ENCODE peak calls at places on chromosomes 2 and 18, in six cellular contexts. One of them, this sample, is unnamed.
A peak's percentile ranks its signal among the peaks of the same experiment; 100 is the strongest.

GRCh38 chr2:14011186-14011585 is 621.3 kb upstream of the LRATD1 start:
- DNase-seq in cardiac fibroblast: no peak
- DNase-seq in AG09319: no peak
- DNase-seq in psoas muscle: no peak
- DNase-seq in thyroid gland: no peak
- DNase-seq in WTC11: no peak
- DNase-seq in this sample: no peak

GRCh38 chr2:165791811-165792454 is 2.1 kb downstream of the GALNT3 start:
- DNase-seq in cardiac fibroblast: peak; percentile 42
- DNase-seq in AG09319: no peak
- DNase-seq in psoas muscle: no peak
- DNase-seq in thyroid gland: no peak
- DNase-seq in WTC11: no peak
- DNase-seq in this sample: no peak

GRCh38 chr18:45412577-45412976 is 202.7 kb upstream of the SLC14A2 start:
- DNase-seq in cardiac fibroblast: no peak
- DNase-seq in AG09319: no peak
- DNase-seq in psoas muscle: no peak
- DNase-seq in thyroid gland: no peak
- DNase-seq in WTC11: no peak
- DNase-seq in this sample: no peak

GRCh38 chr2:85539361-85540130 is 578 bp downstream of the MAT2A start:
- DNase-seq in cardiac fibroblast: peak; percentile 65
- DNase-seq in AG09319: no peak
- DNase-seq in psoas muscle: peak; percentile 79
- DNase-seq in thyroid gland: peak; percentile 63
- DNase-seq in WTC11: peak; percentile 48
- DNase-seq in this sample: peak; percentile 86

GRCh38 chr2:173667415-173667814 is 297.8 kb downstream of the SP3 start:
- DNase-seq in cardiac fibroblast: peak; percentile 22
- DNase-seq in AG09319: no peak
- DNase-seq in psoas muscle: no peak
- DNase-seq in thyroid gland: no peak
- DNase-seq in WTC11: no peak
- DNase-seq in this sample: no peak

GRCh38 chr2:118803012-118803411 is 44.4 kb downstream of the EN1 start:
- DNase-seq in cardiac fibroblast: no peak
- DNase-seq in AG09319: no peak
- DNase-seq in psoas muscle: no peak
- DNase-seq in thyroid gland: no peak
- DNase-seq in WTC11: no peak
- DNase-seq in this sample: no peak

GRCh38 chr2:45932278-45932975 is 281.0 kb downstream of the PRKCE start:
- DNase-seq in cardiac fibroblast: peak; percentile 84
- DNase-seq in AG09319: no peak
- DNase-seq in psoas muscle: no peak
- DNase-seq in thyroid gland: no peak
- DNase-seq in WTC11: no peak
- DNase-seq in this sample: no peak

GRCh38 chr2:174656035-174656434 is 58.4 kb upstream of the WIPF1 start:
- DNase-seq in cardiac fibroblast: no peak
- DNase-seq in AG09319: no peak
- DNase-seq in psoas muscle: no peak
- DNase-seq in thyroid gland: no peak
- DNase-seq in WTC11: no peak
- DNase-seq in this sample: no peak

GRCh38 chr18:2848145-2848878 is 1.5 kb downstream of the EMILIN2 start:
- DNase-seq in cardiac fibroblast: peak; percentile 12
- DNase-seq in AG09319: no peak
- DNase-seq in psoas muscle: no peak
- DNase-seq in thyroid gland: no peak
- DNase-seq in WTC11: no peak
- DNase-seq in this sample: no peak

GRCh38 chr2:156435392-156435724 is 821 bp upstream of the GPD2 start:
- DNase-seq in cardiac fibroblast: peak; percentile 14
- DNase-seq in AG09319: no peak
- DNase-seq in psoas muscle: no peak
- DNase-seq in thyroid gland: no peak
- DNase-seq in WTC11: no peak
- DNase-seq in this sample: no peak

GRCh38 chr18:9436176-9436575 is 39.1 kb upstream of the RALBP1 start:
- DNase-seq in cardiac fibroblast: no peak
- DNase-seq in AG09319: no peak
- DNase-seq in psoas muscle: no peak
- DNase-seq in thyroid gland: no peak
- DNase-seq in WTC11: no peak
- DNase-seq in this sample: peak; percentile 64

GRCh38 chr18:9437049-9437448 is 38.3 kb upstream of the RALBP1 start:
- DNase-seq in cardiac fibroblast: peak; percentile 63
- DNase-seq in AG09319: no peak
- DNase-seq in psoas muscle: peak; percentile 24
- DNase-seq in thyroid gland: no peak
- DNase-seq in WTC11: no peak
- DNase-seq in this sample: no peak

GRCh38 chr18:9433616-9434239 is 41.6 kb upstream of the RALBP1 start:
- DNase-seq in cardiac fibroblast: no peak
- DNase-seq in AG09319: no peak
- DNase-seq in psoas muscle: no peak
- DNase-seq in thyroid gland: no peak
- DNase-seq in WTC11: no peak
- DNase-seq in this sample: peak; percentile 38

GRCh38 chr18:9434240-9434701 is 41.0 kb upstream of the RALBP1 start:
- DNase-seq in cardiac fibroblast: no peak
- DNase-seq in AG09319: no peak
- DNase-seq in psoas muscle: no peak
- DNase-seq in thyroid gland: no peak
- DNase-seq in WTC11: peak; percentile 24
- DNase-seq in this sample: peak; percentile 80

DNA sequence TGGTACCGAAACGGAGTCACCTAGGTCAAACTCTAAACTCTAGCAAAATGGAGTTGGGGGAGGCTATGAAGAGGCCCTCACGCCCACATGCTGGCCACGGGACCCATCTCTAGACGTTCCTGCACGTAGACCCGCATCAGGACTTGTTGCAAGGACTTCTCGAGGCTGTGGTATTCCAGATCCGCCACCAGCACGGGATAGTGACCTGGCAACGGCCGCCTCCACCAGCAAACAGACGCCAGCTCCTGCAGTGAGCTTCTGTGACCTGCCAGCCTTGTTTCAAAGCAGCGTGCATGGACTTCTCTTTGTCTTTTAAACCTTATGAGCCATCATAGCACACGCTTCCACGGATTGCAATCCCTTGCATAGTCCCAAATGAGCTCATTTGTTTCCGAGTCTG is 40.3 kb upstream of the RALBP1 start:
- DNase-seq in cardiac fibroblast: no peak
- DNase-seq in AG09319: no peak
- DNase-seq in psoas muscle: no peak
- DNase-seq in thyroid gland: no peak
- DNase-seq in WTC11: no peak
- DNase-seq in this sample: peak; percentile 72
- TF ChIP-seq CTCF in cardiac fibroblast: no peak
- TF ChIP-seq CTCF in AG09319: no peak
- TF ChIP-seq CTCF in psoas muscle: no peak
- TF ChIP-seq CTCF in thyroid gland: no peak
- TF ChIP-seq CTCF in WTC11: no peak
- TF ChIP-seq CTCF in this sample: no peak

DNA sequence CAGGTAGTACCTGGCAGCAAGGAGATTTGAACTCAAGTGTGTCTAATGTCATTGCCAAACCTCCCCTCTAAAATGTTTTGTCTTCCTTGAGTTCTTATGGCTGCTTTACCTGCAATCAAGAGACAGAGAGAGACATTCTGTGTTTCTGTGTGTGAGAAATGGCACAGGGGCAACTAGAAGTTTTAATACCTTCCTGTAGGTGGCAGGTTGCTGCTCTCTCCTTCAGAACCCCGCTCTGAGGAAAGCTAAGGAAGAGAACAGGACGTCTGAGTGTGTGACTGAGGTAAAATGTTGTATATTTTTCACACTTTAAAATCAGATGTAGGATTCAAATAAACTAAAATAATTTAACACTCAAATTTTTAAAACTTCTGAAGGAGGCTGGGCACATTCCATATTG is 19.2 kb downstream of the DTNA start:
- DNase-seq in cardiac fibroblast: peak; percentile 57
- DNase-seq in AG09319: no peak
- DNase-seq in psoas muscle: no peak
- DNase-seq in thyroid gland: peak; percentile 38
- DNase-seq in WTC11: peak; percentile 45
- DNase-seq in this sample: no peak
- TF ChIP-seq CTCF in cardiac fibroblast: peak; percentile 67
- TF ChIP-seq CTCF in AG09319: peak; percentile 42
- TF ChIP-seq CTCF in psoas muscle: peak; percentile 51
- TF ChIP-seq CTCF in thyroid gland: peak; percentile 49
- TF ChIP-seq CTCF in WTC11: peak; percentile 31
- TF ChIP-seq CTCF in this sample: peak; percentile 65

GRCh38 chr2:212424090-212424489 is 114.5 kb downstream of the ERBB4 start:
- DNase-seq in cardiac fibroblast: peak; percentile 20
- DNase-seq in AG09319: no peak
- DNase-seq in psoas muscle: no peak
- DNase-seq in thyroid gland: no peak
- DNase-seq in WTC11: no peak
- DNase-seq in this sample: no peak

GRCh38 chr2:212427031-212427430 is 111.6 kb downstream of the ERBB4 start:
- DNase-seq in cardiac fibroblast: no peak
- DNase-seq in AG09319: no peak
- DNase-seq in psoas muscle: no peak
- DNase-seq in thyroid gland: no peak
- DNase-seq in WTC11: no peak
- DNase-seq in this sample: no peak

GRCh38 chr2:212416126-212416525 is 122.5 kb downstream of the ERBB4 start:
- DNase-seq in cardiac fibroblast: no peak
- DNase-seq in AG09319: no peak
- DNase-seq in psoas muscle: no peak
- DNase-seq in thyroid gland: no peak
- DNase-seq in WTC11: no peak
- DNase-seq in this sample: no peak

GRCh38 chr2:212423089-212423488 is 115.5 kb downstream of the ERBB4 start:
- DNase-seq in cardiac fibroblast: no peak
- DNase-seq in AG09319: no peak
- DNase-seq in psoas muscle: no peak
- DNase-seq in thyroid gland: no peak
- DNase-seq in WTC11: no peak
- DNase-seq in this sample: no peak

DNA sequence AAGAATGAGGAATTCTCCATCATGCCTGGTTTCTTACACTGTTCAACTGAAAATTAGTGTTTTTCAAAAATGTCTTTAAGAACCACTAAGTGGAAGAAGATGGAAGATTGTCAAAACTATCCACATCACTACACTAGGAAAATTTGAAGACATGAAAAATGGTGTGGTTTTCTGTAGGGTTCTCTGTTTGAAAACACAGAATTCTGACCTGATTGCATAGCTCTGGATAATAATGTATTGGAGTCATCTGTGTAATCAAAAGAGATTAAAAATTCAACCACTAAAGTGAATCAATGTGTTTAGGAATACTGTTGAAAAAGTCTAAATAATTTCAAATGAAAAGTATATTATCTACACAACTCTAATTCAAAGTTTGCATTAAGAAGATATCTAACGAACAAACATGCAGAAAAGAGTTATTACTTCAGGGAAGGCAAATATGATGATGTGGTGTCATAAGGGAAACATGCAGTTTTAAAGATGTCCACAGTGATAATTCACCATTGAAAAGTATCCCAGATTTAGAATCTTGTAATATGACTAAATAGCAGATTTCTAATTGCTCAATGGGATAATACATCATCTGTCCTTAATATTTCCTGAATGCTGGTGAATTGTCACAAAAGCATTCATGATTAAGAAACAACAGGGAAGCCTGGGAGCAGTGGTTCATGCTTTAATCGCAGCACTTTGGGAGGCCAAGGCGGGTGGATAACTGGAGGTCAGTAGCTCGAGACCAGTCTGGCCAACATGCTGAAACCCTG is 116.8 kb downstream of the ERBB4 start:
- DNase-seq in cardiac fibroblast: peak; percentile 59
- DNase-seq in AG09319: peak; percentile 25
- DNase-seq in psoas muscle: no peak
- DNase-seq in thyroid gland: no peak
- DNase-seq in WTC11: no peak
- DNase-seq in this sample: no peak
- TF ChIP-seq CTCF in cardiac fibroblast: no peak
- TF ChIP-seq CTCF in AG09319: no peak
- TF ChIP-seq CTCF in psoas muscle: no peak
- TF ChIP-seq CTCF in thyroid gland: no peak
- TF ChIP-seq CTCF in WTC11: no peak
- TF ChIP-seq CTCF in this sample: no peak

GRCh38 chr18:47263828-47264314 is 12.4 kb upstream of the SKOR2 start:
- DNase-seq in cardiac fibroblast: no peak
- DNase-seq in AG09319: no peak
- DNase-seq in psoas muscle: no peak
- DNase-seq in thyroid gland: no peak
- DNase-seq in WTC11: peak; percentile 45
- DNase-seq in this sample: no peak

GRCh38 chr18:47261902-47262301 is 10.4 kb upstream of the SKOR2 start:
- DNase-seq in cardiac fibroblast: no peak
- DNase-seq in AG09319: no peak
- DNase-seq in psoas muscle: no peak
- DNase-seq in thyroid gland: no peak
- DNase-seq in WTC11: no peak
- DNase-seq in this sample: no peak

GRCh38 chr18:47262397-47263196 is 11.1 kb upstream of the SKOR2 start:
- DNase-seq in cardiac fibroblast: no peak
- DNase-seq in AG09319: no peak
- DNase-seq in psoas muscle: no peak
- DNase-seq in thyroid gland: no peak
- DNase-seq in WTC11: peak; percentile 12
- DNase-seq in this sample: no peak

GRCh38 chr18:47265197-47265596 is 13.7 kb upstream of the SKOR2 start:
- DNase-seq in cardiac fibroblast: peak; percentile 64
- DNase-seq in AG09319: no peak
- DNase-seq in psoas muscle: no peak
- DNase-seq in thyroid gland: no peak
- DNase-seq in WTC11: no peak
- DNase-seq in this sample: no peak

GRCh38 chr18:47263197-47263827 is 11.9 kb upstream of the SKOR2 start:
- DNase-seq in cardiac fibroblast: peak; percentile 19
- DNase-seq in AG09319: no peak
- DNase-seq in psoas muscle: no peak
- DNase-seq in thyroid gland: no peak
- DNase-seq in WTC11: peak; percentile 79
- DNase-seq in this sample: no peak
- TF ChIP-seq CTCF in cardiac fibroblast: peak; percentile 30
- TF ChIP-seq CTCF in AG09319: peak; percentile 29
- TF ChIP-seq CTCF in psoas muscle: no peak
- TF ChIP-seq CTCF in thyroid gland: no peak
- TF ChIP-seq CTCF in WTC11: peak; percentile 45
- TF ChIP-seq CTCF in this sample: no peak

This sample was measured in osteocyte.